ENCODE peak calls at places on chromosomes 4 and X, in five cellular contexts. V is Karpas-422, A is prostate gland, K is dorsolateral prefrontal cortex, W is brain microvascular endothelial cell. X is an unnamed sample.

GRCh38 chr4:30763337-30763736 is 43.2 kb downstream of the PCDH7 start:
- DNase-seq in V (no peak), A (no peak), K (no peak), W (no peak), X (no peak)

GRCh38 chrX:19709812-19710518 is 177.4 kb downstream of the SH3KBP1 start:
- DNase-seq in V (no peak), A (no peak), K (no peak), W (peak), X (no peak)

GRCh38 chr4:65917486-65917885 is 247.2 kb upstream of the EPHA5 start:
- DNase-seq in V (no peak), A (no peak), K (no peak), W (peak), X (no peak)

GRCh38 chrX:136205882-136206281 is 45.3 kb downstream of the MAP7D3 start:
- DNase-seq in V (no peak), A (no peak), K (no peak), W (no peak), X (no peak)

GRCh38 chrX:118839334-118839958 is 15.8 kb downstream of the ZCCHC12 start:
- DNase-seq in V (peak), A (peak), K (peak), W (peak), X (no peak)

GRCh38 chr4:51843309-51844156 is 580 bp downstream of the DCUN1D4 start:
- DNase-seq in V (peak), A (peak), K (peak), W (peak), X (peak)

GRCh38 chrX:135985123-135985973 is at the start of gene SLC9A6:
- DNase-seq in V (peak), A (peak), K (peak), W (peak), X (peak)

GRCh38 chr4:168484626-168485025 is 4.3 kb upstream of the DDX60L start:
- DNase-seq in V (no peak), A (no peak), K (no peak), W (peak), X (no peak)

GRCh38 chr4:111933703-111934102 is 211.6 kb upstream of the FAM241A start:
- DNase-seq in V (no peak), A (no peak), K (no peak), W (no peak), X (no peak)

GRCh38 chrX:136262241-136262640 is 11.0 kb upstream of the MAP7D3 start:
- DNase-seq in V (no peak), A (no peak), K (no peak), W (no peak), X (no peak)

GRCh38 chrX:21708116-21708515 is 49.8 kb downstream of the SMPX start:
- DNase-seq in V (peak), A (no peak), K (no peak), W (no peak), X (no peak)

GRCh38 chr4:95289028-95289634 is 259.6 kb downstream of the UNC5C start:
- DNase-seq in V (no peak), A (no peak), K (no peak), W (peak), X (no peak)

GRCh38 chr4:61277785-61278184 is 77.7 kb downstream of the ADGRL3 start:
- DNase-seq in V (no peak), A (no peak), K (no peak), W (peak), X (no peak)

GRCh38 chr4:20362148-20362547 is 110.4 kb downstream of the SLIT2 start:
- DNase-seq in V (no peak), A (no peak), K (no peak), W (no peak), X (no peak)

GRCh38 chrX:70087857-70088256 is 25.6 kb downstream of the OTUD6A start:
- DNase-seq in V (no peak), A (peak), K (no peak), W (peak), X (no peak)

GRCh38 chr4:145299380-145300076 is 119.1 kb upstream of the OTUD4 start:
- DNase-seq in V (peak), A (no peak), K (peak), W (peak), X (peak)

GRCh38 chr4:169098969-169099685 is 89.1 kb upstream of the CBR4 start:
- DNase-seq in V (no peak), A (no peak), K (no peak), W (no peak), X (no peak)

GRCh38 chr4:5458676-5459075 is 249.7 kb downstream of the EVC2 start:
- DNase-seq in V (no peak), A (no peak), K (no peak), W (no peak), X (no peak)

DNA sequence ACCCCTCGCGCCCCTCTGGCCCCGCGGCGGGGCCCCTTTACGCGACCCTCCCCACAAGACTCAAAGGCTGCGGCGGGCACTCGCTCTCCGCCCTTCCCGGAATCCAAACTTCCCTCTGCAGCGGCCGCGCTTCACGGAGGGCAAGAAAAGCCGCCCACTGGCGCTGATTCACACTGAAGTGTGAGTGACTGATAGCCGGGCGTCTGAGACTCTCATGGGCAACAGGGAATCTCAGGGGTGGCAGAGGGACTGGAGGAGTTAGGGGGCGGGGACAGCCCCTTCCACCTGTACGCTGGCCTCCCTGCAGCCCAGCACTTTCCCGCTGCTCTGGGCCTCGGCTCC is 664 bp downstream of the SH3BP2 start:
- DNase-seq in V (no peak), A (no peak), K (peak), W (no peak), X (no peak)
- H3K4me3 ChIP-seq in V (peak), A (peak), K (peak), W (peak), X (no peak)

GRCh38 chr4:55398461-55398860 is 2.7 kb downstream of the TMEM165 start:
- DNase-seq in V (no peak), A (no peak), K (no peak), W (no peak), X (no peak)
- H3K27ac ChIP-seq in V (no peak), A (peak), K (peak), W (peak), X (peak)

DNA sequence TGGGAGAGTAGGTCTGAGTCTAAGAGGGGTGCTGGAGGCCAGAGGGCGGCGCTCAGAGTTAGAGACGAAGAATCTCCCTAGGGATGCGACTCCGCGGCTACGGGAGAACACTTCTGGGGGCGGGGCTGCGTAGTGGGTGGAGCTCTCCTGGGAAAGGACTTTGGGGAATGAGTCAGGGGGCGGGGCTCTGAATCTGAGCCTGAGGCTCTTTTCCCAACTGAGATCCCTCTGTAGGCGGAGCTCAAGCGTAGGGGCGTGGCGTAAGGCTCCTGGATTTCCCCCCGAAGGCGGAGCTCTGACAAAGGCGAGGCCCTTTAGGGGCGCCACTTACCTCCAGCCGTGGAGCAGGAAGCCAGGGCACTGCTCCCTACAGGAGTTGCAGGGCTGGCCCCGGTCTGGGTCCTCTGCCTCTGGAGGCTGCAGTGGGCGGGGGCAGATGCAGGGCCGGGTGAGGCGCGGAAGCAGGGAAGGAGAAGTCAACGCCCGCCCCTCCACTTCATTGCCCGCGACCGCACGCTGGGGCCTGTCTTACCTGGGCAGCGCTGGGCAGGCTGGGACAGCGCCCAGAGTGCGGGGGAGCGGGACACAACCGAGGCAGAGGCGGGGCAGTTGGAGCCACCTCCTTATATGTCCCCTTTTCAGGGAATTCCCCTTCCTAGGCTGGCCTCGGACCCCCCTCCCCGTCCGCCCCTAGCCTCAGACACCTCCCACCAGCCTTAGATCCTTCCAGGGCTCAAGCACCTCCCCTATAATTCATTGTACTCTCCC is 1.7 kb downstream of the PRICKLE3 start:
- DNase-seq in V (peak), A (peak), K (peak), W (peak), X (no peak)
- H3K4me3 ChIP-seq in V (peak), A (peak), K (peak), W (peak), X (no peak)

GRCh38 chr4:147772459-147772969 is 40.6 kb downstream of the ARHGAP10 start:
- DNase-seq in V (no peak), A (no peak), K (no peak), W (peak), X (no peak)
- H3K27ac ChIP-seq in V (no peak), A (no peak), K (peak), W (peak), X (no peak)

DNA sequence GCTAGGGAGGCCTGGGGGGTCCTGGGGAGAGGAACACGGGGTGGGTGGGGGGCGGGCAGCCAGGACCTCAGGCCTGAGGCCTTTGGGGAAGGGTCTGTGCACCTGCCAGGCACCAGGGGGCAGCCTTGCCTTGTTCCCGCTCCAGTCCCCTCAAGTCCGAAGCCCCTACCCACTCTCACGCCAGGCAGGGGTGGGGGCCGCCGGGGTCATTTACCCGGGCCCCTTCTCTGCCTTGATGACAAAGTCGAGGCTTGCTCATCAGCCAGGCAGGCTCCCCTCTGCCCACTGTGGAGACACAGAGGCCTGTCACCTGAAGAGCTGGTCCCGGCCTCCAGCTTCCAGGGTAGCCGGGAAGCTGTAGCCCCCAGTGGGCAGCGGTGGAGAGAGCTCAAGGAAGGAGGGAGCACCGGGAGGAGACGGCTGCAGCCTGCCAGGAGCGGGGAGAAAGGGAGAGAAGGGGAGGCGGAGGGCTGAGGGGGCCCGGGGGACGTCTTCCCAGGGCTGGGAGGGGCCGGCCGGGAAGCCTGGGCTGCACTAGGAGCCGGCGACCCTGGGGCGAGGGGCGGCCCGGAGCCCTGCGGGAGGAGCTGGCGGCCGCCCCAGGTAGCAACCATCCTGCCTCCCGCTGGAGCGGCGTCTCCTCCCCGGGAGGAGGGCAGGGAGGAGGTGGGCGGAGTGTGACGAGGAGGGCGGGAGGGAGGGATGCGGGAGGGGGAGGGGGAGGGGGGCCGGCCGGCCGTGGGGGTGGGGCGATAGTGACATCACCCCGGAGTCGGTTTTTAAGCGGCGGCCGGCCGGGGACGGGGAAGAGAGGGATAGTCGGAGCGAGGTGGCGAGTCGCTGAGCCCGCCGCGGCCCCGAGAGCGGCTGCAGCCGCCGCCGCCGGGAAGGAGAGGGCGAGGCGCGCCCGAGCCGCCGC is at the start of gene SLC6A8:
- DNase-seq in V (no peak), A (peak), K (peak), W (peak), X (peak)
- H3K4me3 ChIP-seq in V (no peak), A (peak), K (peak), W (peak), X (peak)

DNA sequence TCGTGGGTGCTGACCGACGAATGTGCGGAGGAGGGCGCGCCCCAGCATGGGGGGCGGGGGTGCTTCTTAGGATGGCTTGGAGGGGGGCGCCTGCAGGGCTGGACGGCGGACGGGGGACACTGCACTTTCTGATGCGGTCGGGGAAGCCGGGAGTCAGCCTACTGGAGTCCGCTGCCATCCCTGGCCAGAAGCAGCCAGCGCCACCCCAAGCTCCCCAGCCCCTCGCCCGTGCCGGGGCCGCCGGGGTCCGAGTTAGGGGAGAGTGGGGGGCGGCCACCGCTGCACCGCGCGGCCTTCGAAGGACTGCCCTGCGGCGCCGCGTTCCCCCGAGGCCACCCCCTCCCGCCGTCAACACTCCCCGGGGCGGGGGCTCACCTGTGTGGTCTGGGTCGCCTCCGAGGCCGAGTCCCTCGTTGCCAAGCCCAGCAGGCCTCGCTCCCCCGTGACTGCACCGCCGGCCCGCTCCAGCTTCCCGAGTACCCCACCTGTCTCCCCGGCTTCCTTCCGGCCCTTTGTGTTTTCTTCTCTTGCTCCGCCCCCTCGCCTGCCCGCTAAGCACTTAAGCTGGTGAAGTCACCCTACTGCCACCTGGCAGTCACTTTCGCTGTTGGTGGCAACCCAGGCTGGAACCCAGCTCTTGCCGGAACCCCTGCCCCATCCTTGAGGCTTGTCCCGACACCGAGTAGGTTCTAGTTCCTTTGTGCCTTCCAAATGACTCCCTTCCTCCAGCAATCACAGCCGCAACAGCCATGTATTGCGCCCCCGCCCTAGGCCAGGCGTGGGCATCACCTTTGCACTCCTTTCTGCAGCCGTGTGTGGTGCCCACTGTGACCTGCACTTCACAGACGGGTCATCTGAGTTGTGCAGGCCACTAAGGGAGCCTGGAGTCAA is at the start of gene OCIAD2:
- DNase-seq in V (peak), A (peak), K (peak), W (no peak), X (peak)
- H3K27ac ChIP-seq in V (peak), A (peak), K (no peak), W (no peak), X (peak)

DNA sequence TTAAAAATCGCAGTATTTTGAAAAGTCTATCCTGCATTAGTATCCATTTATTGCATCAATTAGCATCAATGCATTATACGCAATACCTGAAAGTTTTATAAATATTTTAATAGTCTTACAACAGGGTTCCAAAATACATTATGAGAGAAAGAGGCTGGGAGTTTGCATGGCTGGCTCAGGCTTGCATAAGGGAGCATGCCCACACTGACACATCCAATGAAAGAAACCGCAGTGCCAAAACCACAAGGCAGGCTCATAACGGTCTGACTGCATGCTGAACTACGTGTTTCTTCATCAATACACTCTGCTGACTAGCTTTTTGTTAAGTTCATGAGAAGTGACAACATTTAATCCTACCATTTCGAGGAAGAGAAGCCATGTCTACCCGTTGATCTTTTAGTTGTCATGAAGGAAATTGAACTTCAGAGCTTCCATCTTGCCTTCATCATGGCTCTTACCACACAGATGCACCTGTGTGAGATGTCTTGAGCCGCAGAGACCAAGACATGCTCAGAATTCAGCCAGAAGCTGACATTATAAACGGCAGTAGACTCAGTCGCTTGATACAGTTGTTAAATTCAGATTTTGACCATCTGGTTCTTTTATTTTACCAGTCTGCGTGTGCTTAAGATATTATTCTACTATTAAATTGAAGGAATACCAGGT is 168.8 kb upstream of the FRG1 start:
- DNase-seq in V (no peak), A (no peak), K (no peak), W (no peak), X (peak)
- H3K4me3 ChIP-seq in V (no peak), A (no peak), K (no peak), W (no peak), X (no peak)

GRCh38 chr4:6769138-6769983 is 13.2 kb upstream of the KIAA0232 start:
- DNase-seq in V (no peak), A (no peak), K (no peak), W (no peak), X (peak)

GRCh38 chr4:6768539-6768905 is 14.0 kb upstream of the KIAA0232 start:
- DNase-seq in V (no peak), A (no peak), K (no peak), W (no peak), X (no peak)

GRCh38 chr4:6767341-6767724 is 15.2 kb upstream of the KIAA0232 start:
- DNase-seq in V (no peak), A (no peak), K (no peak), W (no peak), X (no peak)

GRCh38 chr4:6769984-6770420 is 12.5 kb upstream of the KIAA0232 start:
- DNase-seq in V (no peak), A (no peak), K (no peak), W (no peak), X (no peak)

DNA sequence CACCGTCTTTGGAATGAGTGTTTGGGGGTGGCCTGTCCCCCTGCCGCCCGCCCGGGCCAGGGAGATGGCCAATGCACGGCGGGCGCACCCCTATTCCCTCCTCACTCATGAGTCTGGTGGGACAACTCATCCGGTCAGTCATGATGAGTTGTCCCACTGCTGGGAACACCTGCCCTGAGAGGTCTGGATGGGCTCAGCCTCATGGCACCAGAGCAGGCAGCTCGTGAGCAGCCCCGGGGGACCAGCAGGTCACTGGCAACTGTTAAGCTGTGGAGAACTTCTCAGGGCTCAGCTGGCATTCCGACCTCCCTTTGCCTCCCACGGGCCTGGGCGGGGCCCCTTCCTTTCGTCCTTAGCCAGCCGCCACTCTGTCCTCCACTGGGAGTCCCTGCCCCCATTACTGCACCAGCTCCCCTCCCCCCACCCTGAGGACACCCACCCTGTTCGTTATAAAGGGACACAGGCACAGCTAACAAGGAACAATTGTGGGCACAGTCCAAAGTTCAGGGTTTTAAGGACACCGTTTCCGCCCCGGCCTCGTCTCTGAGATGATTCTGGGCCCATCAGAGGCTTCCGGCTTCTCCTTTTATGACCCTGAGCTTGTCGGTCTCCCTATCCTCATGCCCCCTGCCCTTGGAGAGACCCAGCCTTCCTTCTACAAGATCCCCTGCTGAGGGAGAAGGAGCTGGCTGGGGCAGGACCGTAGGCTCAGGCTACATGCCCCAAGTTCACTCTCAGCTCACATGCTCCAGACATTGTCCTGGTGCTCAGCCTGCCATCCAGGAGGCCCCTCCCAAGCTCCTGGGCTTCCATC is 14.6 kb upstream of the KIAA0232 start:
- DNase-seq in V (peak), A (no peak), K (no peak), W (no peak), X (no peak)
- H3K27ac ChIP-seq in V (no peak), A (no peak), K (no peak), W (no peak), X (no peak)

GRCh38 chr4:1001561-1002130 is 8.4 kb upstream of the SLC26A1 start:
- DNase-seq in V (no peak), A (no peak), K (no peak), W (no peak), X (no peak)
- H3K4me3 ChIP-seq in V (no peak), A (no peak), K (no peak), W (no peak), X (no peak)

GRCh38 chr4:7323461-7323871 is 111.3 kb downstream of the PSAPL1 start:
- DNase-seq in V (no peak), A (no peak), K (no peak), W (no peak), X (no peak)
- H3K27ac ChIP-seq in V (no peak), A (no peak), K (peak), W (no peak), X (no peak)

X was measured in DND-41.